ENCODE peak calls at places on chromosomes 12 and 14, in four cellular contexts. Z, A, Q and R are unnamed samples.

GRCh38 chr14:104316121-104316722 is 177.8 kb downstream of the KIF26A start:
- DNase-seq in Z (no peak), A (no peak), Q (peak), R (peak)

GRCh38 chr12:46983959-46984833 is 95.2 kb upstream of the PCED1B start:
- DNase-seq in Z (peak), A (peak), Q (no peak), R (no peak)

GRCh38 chr14:59664741-59665140 is 88.1 kb upstream of the CCDC175 start:
- DNase-seq in Z (no peak), A (no peak), Q (no peak), R (no peak)

GRCh38 chr12:131057722-131058515 is 104.2 kb downstream of the ADGRD1 start:
- DNase-seq in Z (no peak), A (no peak), Q (no peak), R (peak)

GRCh38 chr12:46364777-46365580 is 7.6 kb downstream of the SLC38A2 start:
- DNase-seq in Z (no peak), A (no peak), Q (no peak), R (no peak)

GRCh38 chr12:12892670-12893290 is 1.4 kb downstream of the GPRC5A start:
- DNase-seq in Z (no peak), A (no peak), Q (peak), R (no peak)

GRCh38 chr12:100576311-100577036 is 3.0 kb downstream of the GAS2L3 start:
- DNase-seq in Z (no peak), A (no peak), Q (no peak), R (no peak)

GRCh38 chr14:62213516-62213915 is 451.3 kb downstream of the SNAPC1 start:
- DNase-seq in Z (no peak), A (no peak), Q (no peak), R (no peak)

GRCh38 chr12:4743046-4743445 is 22.8 kb downstream of the GALNT8 start:
- DNase-seq in Z (no peak), A (no peak), Q (no peak), R (no peak)

GRCh38 chr12:12553208-12553785 is 9.4 kb downstream of the DUSP16 start:
- DNase-seq in Z (no peak), A (no peak), Q (no peak), R (no peak)

GRCh38 chr12:116400671-116401357 is 123.3 kb upstream of the MED13L start:
- DNase-seq in Z (no peak), A (no peak), Q (no peak), R (no peak)

GRCh38 chr14:65062096-65063075 is 39.9 kb downstream of the MAX start:
- DNase-seq in Z (no peak), A (no peak), Q (no peak), R (no peak)

GRCh38 chr14:50816419-50817047 is 14.4 kb downstream of the NIN start:
- DNase-seq in Z (no peak), A (no peak), Q (no peak), R (no peak)

GRCh38 chr12:41521872-41522379 is 333.8 kb downstream of the PDZRN4 start:
- DNase-seq in Z (no peak), A (peak), Q (no peak), R (no peak)

GRCh38 chr12:65695077-65695865 is 129.0 kb upstream of the HMGA2 start:
- DNase-seq in Z (no peak), A (no peak), Q (no peak), R (peak)

GRCh38 chr12:122051231-122051876 is 27.2 kb upstream of the MLXIP start:
- DNase-seq in Z (no peak), A (no peak), Q (no peak), R (peak)

GRCh38 chr12:32273063-32273521 is 126.3 kb upstream of the FGD4 start:
- DNase-seq in Z (no peak), A (no peak), Q (no peak), R (no peak)

GRCh38 chr12:85325452-85325851 is 45.4 kb downstream of the ALX1 start:
- DNase-seq in Z (no peak), A (no peak), Q (no peak), R (no peak)

GRCh38 chr14:75842624-75843023 is 139.2 kb downstream of the TGFB3 start:
- DNase-seq in Z (no peak), A (no peak), Q (no peak), R (no peak)

GRCh38 chr14:28773917-28774691 is 7.5 kb downstream of the FOXG1 start:
- DNase-seq in Z (no peak), A (no peak), Q (peak), R (no peak)

GRCh38 chr12:89210277-89210676 is 142.0 kb downstream of the DUSP6 start:
- DNase-seq in Z (no peak), A (no peak), Q (no peak), R (no peak)

GRCh38 chr14:32028599-32028998 is 48.5 kb upstream of the ARHGAP5 start:
- DNase-seq in Z (no peak), A (no peak), Q (no peak), R (no peak)

GRCh38 chr14:68476212-68476964 is 316.5 kb downstream of the ZFP36L1 start:
- DNase-seq in Z (no peak), A (no peak), Q (no peak), R (no peak)

GRCh38 chr14:88879016-88879415 is 54.6 kb downstream of the TTC8 start:
- DNase-seq in Z (no peak), A (no peak), Q (no peak), R (no peak)

GRCh38 chr12:122063691-122064033 is 14.9 kb upstream of the MLXIP start:
- DNase-seq in Z (no peak), A (no peak), Q (no peak), R (no peak)

GRCh38 chr14:99821519-99822165 is 28.4 kb downstream of the EML1 start:
- DNase-seq in Z (no peak), A (no peak), Q (no peak), R (no peak)

GRCh38 chr14:59100203-59100602 is 88.3 kb upstream of the DAAM1 start:
- DNase-seq in Z (no peak), A (no peak), Q (no peak), R (no peak)

GRCh38 chr12:11576104-11576503 is 73.4 kb upstream of the ETV6 start:
- DNase-seq in Z (no peak), A (no peak), Q (no peak), R (no peak)

GRCh38 chr12:51217133-51217967 is 512 bp downstream of the POU6F1 start:
- DNase-seq in Z (peak), A (peak), Q (peak), R (peak)

GRCh38 chr14:74599946-74600345 is 12.1 kb downstream of the LTBP2 start:
- DNase-seq in Z (no peak), A (no peak), Q (peak), R (no peak)

GRCh38 chr12:113179023-113179422 is 6.3 kb downstream of the DDX54 start:
- DNase-seq in Z (no peak), A (no peak), Q (no peak), R (no peak)

GRCh38 chr14:75437201-75438143 is 9.7 kb downstream of the JDP2 start:
- DNase-seq in Z (no peak), A (no peak), Q (no peak), R (no peak)

GRCh38 chr14:92409069-92409468 is 86.1 kb downstream of the SLC24A4 start:
- DNase-seq in Z (no peak), A (no peak), Q (no peak), R (no peak)